ENCODE peak calls at places on chromosome X, in six cellular contexts. C, A, R, B, W and S are unnamed samples. For H3K4me1, the result is how much of the 10 kb centered on the place peaks cover.

GRCh38 chrX:133323450-133323849 is 91.8 kb downstream of the GPC4 start:
- DNase-seq in C (no peak), A (no peak), R (no peak), B (no peak), W (no peak), S (no peak)

GRCh38 chrX:77293331-77293995 is 153.7 kb upstream of the FGF16 start:
- DNase-seq in C (no peak), A (no peak), R (no peak), B (no peak), W (no peak), S (no peak)

GRCh38 chrX:30822068-30822671 is 66.9 kb downstream of the TAB3 start:
- DNase-seq in C (no peak), A (no peak), R (no peak), B (no peak), W (no peak), S (no peak)

GRCh38 chrX:44873415-44874270 is 655 bp downstream of the KDM6A start:
- DNase-seq in C (peak), A (peak), R (peak), B (peak), W (peak), S (peak)

GRCh38 chrX:46326161-46326560 is 219.1 kb downstream of the ZNF674 start:
- DNase-seq in C (peak), A (no peak), R (no peak), B (no peak), W (no peak), S (peak)

GRCh38 chrX:5051831-5052491 is 1176.7 kb downstream of the NLGN4X start:
- DNase-seq in C (peak), A (peak), R (peak), B (peak), W (no peak), S (peak)

GRCh38 chrX:7926501-7926900 is 712 bp downstream of the PNPLA4 start:
- DNase-seq in C (peak), A (no peak), R (no peak), B (no peak), W (no peak), S (peak)

GRCh38 chrX:150051096-150051495 is 112.8 kb upstream of the EOLA2 start:
- DNase-seq in C (peak), A (no peak), R (no peak), B (no peak), W (no peak), S (no peak)

GRCh38 chrX:47321978-47322377 is 48.4 kb upstream of the ZNF157 start:
- DNase-seq in C (no peak), A (peak), R (no peak), B (no peak), W (peak), S (no peak)

GRCh38 chrX:41677183-41677582 is 11.6 kb upstream of the GPR34 start:
- DNase-seq in C (no peak), A (no peak), R (no peak), B (no peak), W (no peak), S (no peak)

GRCh38 chrX:115584715-115585114 is 23.7 kb downstream of the PLS3 start:
- DNase-seq in C (peak), A (no peak), R (no peak), B (no peak), W (no peak), S (peak)

GRCh38 chrX:115582035-115582870 is 21.3 kb downstream of the PLS3 start:
- DNase-seq in C (peak), A (no peak), R (no peak), B (no peak), W (no peak), S (peak)

GRCh38 chrX:115579786-115580294 is 18.9 kb downstream of the PLS3 start:
- DNase-seq in C (no peak), A (peak), R (no peak), B (no peak), W (no peak), S (no peak)

GRCh38 chrX:115582871-115583729 is 22.1 kb downstream of the PLS3 start:
- DNase-seq in C (peak), A (peak), R (no peak), B (no peak), W (no peak), S (peak)

DNA sequence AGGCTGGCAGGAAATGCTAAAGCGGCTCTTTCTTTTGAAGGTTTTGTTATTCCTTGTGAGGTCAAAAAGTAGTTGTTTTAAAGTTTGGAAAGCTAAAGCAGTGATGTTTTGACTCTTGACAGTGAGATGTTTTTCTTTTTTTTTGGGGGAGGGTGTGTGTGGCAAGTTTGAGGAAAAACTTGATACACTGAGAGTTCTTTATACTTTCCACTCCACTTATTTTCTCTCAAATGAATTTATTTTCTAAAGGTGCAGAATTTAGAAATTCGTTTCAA is 22.7 kb downstream of the PLS3 start:
- DNase-seq in C (no peak), A (no peak), R (no peak), B (no peak), W (no peak), S (no peak)
- H3K27ac ChIP-seq in C (peak), A (no peak), R (peak), B (peak), W (no peak), S (peak)

GRCh38 chrX:132044953-132045352 is 21.9 kb downstream of the STK26 start:
- DNase-seq in C (no peak), A (no peak), R (no peak), B (no peak), W (no peak), S (no peak)

GRCh38 chrX:132043977-132044376 is 20.9 kb downstream of the STK26 start:
- DNase-seq in C (no peak), A (no peak), R (no peak), B (no peak), W (no peak), S (no peak)

GRCh38 chrX:132046533-132046932 is 23.4 kb downstream of the STK26 start:
- DNase-seq in C (no peak), A (no peak), R (no peak), B (no peak), W (no peak), S (no peak)

GRCh38 chrX:132041016-132041415 is 17.9 kb downstream of the STK26 start:
- DNase-seq in C (peak), A (no peak), R (no peak), B (no peak), W (no peak), S (peak)

GRCh38 chrX:132045456-132045855 is 22.4 kb downstream of the STK26 start:
- DNase-seq in C (no peak), A (no peak), R (no peak), B (no peak), W (no peak), S (no peak)
- H3K4me1 ChIP-seq in C (under half), A (under half), R (under half), B (under half), W (under half), S (under half)

GRCh38 chrX:154721155-154721554 is 29.7 kb downstream of the GAB3 start:
- DNase-seq in C (no peak), A (no peak), R (no peak), B (no peak), W (no peak), S (no peak)

GRCh38 chrX:154718607-154719006 is 32.3 kb downstream of the GAB3 start:
- DNase-seq in C (no peak), A (no peak), R (no peak), B (no peak), W (no peak), S (no peak)

GRCh38 chrX:154719132-154719675 is 31.7 kb downstream of the GAB3 start:
- DNase-seq in C (no peak), A (no peak), R (no peak), B (no peak), W (no peak), S (peak)

GRCh38 chrX:154717824-154718223 is 33.1 kb downstream of the GAB3 start:
- DNase-seq in C (no peak), A (no peak), R (no peak), B (no peak), W (no peak), S (peak)

DNA sequence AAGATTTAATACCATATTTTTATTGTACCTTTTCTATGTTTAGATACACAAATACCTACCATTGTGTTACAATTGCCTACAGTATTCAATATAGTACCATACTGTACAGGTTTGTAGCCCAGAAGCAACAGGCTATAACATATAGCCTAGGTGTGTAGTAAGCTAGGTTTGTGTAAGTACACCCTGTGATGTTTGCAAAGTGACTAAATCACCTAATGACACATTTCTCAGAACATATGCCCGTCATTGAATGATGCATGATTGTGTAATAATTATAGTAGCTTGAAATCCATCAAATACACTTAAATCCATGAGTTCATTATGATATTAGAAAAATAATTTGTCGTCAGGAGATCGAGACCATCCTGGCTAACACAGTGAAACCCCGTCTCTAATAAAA is 30.8 kb downstream of the GAB3 start:
- DNase-seq in C (no peak), A (no peak), R (no peak), B (no peak), W (no peak), S (no peak)
- H3K27ac ChIP-seq in C (no peak), A (no peak), R (no peak), B (no peak), W (peak), S (no peak)

GRCh38 chrX:118540342-118540741 is 44.7 kb downstream of the DOCK11 start:
- DNase-seq in C (no peak), A (no peak), R (no peak), B (no peak), W (no peak), S (no peak)

GRCh38 chrX:118536687-118537461 is 41.3 kb downstream of the DOCK11 start:
- DNase-seq in C (no peak), A (peak), R (no peak), B (no peak), W (no peak), S (peak)

GRCh38 chrX:118536204-118536603 is 40.6 kb downstream of the DOCK11 start:
- DNase-seq in C (no peak), A (no peak), R (no peak), B (no peak), W (no peak), S (no peak)

GRCh38 chrX:118530537-118530936 is 34.9 kb downstream of the DOCK11 start:
- DNase-seq in C (no peak), A (no peak), R (no peak), B (no peak), W (no peak), S (peak)

DNA sequence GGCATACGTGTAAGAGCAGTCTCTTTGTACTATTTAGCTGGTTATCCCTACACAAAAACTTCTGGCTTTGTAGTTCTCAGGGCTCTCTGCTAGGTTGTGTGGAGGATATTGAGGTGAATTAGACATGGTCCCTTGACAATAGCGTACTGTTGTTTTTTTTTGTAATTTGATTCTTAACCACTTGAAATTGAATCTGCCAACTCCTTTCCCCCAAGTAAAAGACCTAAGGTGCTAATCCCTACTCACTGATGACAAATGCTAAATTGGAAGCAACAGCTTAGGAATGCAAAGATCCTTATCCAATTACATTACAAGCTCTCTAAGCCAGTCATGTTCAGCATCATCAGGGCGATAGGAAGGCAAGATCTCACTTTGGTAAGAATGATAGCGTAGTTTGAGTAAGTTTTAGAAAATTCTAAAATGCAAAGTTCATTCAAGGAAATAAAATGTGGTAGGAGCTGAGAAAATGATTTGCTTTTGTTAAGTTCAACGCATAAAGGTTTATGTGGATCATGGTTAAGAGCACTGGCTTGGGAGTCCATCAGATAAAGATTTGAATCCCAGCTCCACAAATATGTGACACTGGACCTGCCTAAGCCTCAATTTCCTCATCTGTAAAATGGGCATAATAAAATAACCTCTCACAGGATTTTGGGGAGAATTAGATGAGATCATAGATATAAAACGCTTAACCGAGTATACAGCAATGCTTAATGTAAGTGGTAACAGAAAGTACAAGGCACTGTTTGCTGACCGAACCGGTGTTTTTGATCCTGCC is 39.3 kb downstream of the DOCK11 start:
- DNase-seq in C (no peak), A (no peak), R (no peak), B (no peak), W (no peak), S (peak)
- H3K4me1 ChIP-seq in C (under half), A (under half), R (under half), B (under half), W (under half), S (under half)

GRCh38 chrX:155028192-155028591 is 1.5 kb downstream of the FUNDC2 start:
- DNase-seq in C (peak), A (no peak), R (no peak), B (no peak), W (no peak), S (no peak)
- H3K27ac ChIP-seq in C (peak), A (no peak), R (peak), B (no peak), W (peak), S (peak)

DNA sequence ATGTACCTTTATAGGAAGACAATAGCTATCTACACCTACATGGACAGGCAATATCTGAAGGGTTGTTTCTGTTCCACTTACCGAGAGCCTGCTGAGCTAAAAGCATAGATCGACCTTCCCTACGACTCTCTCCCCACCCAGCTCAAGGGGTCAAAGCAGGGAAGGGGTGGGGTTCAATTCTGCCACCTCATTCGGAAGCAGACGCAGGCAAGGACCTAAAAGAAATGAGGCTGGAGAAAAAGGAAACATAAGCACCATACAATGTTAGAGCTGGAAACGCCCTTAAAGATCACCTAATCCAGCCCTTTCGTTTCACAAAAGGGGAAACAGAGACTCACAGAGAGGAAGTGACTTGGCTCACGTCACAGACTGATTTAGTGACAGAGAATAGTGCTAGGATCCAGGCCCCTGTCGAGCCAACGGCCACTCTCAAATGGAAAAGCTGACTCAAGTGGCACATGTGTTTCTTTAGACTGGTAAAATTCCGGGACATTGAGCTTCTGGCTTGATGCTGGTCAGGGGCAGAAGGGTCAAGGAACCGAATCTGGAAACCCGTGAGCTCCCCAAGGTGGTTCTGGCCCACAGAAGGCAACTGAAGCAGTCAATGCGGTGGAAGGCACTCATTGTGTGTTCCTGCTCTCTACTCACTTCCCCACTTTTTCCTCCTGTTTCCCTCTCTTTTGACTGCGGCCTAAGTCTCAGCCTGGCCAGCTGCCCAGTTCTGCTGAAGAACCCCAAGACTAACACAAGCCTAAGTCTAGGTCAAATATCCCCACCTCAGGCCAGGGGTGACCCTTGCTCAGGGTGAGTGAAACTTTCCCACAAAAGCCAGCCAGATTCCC is 7.5 kb downstream of the SEPTIN6 start:
- DNase-seq in C (no peak), A (no peak), R (peak), B (peak), W (no peak), S (no peak)
- H3K4me1 ChIP-seq in C (under half), A (under half), R (under half), B (under half), W (half or more), S (under half)

DNA sequence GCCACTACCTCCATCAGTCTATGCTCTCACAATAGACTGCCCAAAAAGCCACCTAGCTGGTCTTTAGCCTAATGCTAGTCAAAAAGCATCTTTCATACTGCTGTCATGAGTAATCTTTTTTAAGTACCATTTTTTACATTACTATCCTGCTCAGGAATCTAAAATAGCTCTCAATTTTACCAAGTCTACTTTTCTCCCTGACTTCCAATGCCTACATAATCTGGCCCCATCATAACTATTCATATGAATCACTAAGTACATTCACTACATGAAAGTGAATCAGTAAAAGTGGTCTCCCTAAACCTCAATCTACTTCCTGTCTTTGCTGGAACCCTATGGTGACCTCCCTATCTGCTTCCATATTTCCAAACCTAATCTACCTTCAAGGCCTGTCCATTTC is 105.9 kb downstream of the THOC2 start:
- DNase-seq in C (peak), A (no peak), R (no peak), B (no peak), W (no peak), S (peak)
- H3K27ac ChIP-seq in C (no peak), A (no peak), R (no peak), B (no peak), W (no peak), S (peak)

GRCh38 chrX:2837961-2838360 is 9.2 kb downstream of the GYG2 start:
- DNase-seq in C (no peak), A (no peak), R (no peak), B (no peak), W (no peak), S (no peak)
- H3K4me1 ChIP-seq in C (under half), A (under half), R (under half), B (under half), W (under half), S (under half)